ENCODE peak calls at places on chromosomes 13 and 19, in four cellular contexts. Y, R, Q and Z are unnamed samples.

GRCh38 chr13:31431722-31432137 is 232.0 kb downstream of the B3GLCT start:
- DNase-seq in Y (peak), R (peak), Q (no peak), Z (peak)

GRCh38 chr13:44629465-44630183 is 53.5 kb upstream of the TSC22D1 start:
- DNase-seq in Y (no peak), R (no peak), Q (no peak), Z (no peak)

GRCh38 chr13:36163809-36164308 is 32.7 kb upstream of the DCLK1 start:
- DNase-seq in Y (no peak), R (no peak), Q (no peak), Z (no peak)

GRCh38 chr19:54918499-54918898 is 12.6 kb downstream of the NCR1 start:
- DNase-seq in Y (no peak), R (no peak), Q (no peak), Z (no peak)

GRCh38 chr19:7850429-7850819 is 20.4 kb downstream of the EVI5L start:
- DNase-seq in Y (no peak), R (no peak), Q (no peak), Z (no peak)

GRCh38 chr19:1757468-1758230 is 4.3 kb downstream of the ONECUT3 start:
- DNase-seq in Y (no peak), R (no peak), Q (no peak), Z (no peak)

GRCh38 chr19:38062959-38063786 is 156.2 kb downstream of the SIPA1L3 start:
- DNase-seq in Y (no peak), R (peak), Q (no peak), Z (no peak)

GRCh38 chr19:41848666-41849065 is 3.8 kb downstream of the DMRTC2 start:
- DNase-seq in Y (no peak), R (no peak), Q (no peak), Z (no peak)

GRCh38 chr19:46520616-46521015 is 24.9 kb upstream of the PNMA8B start:
- DNase-seq in Y (no peak), R (peak), Q (no peak), Z (no peak)

GRCh38 chr13:59750860-59751259 is 412.9 kb downstream of the DIAPH3 start:
- DNase-seq in Y (no peak), R (no peak), Q (no peak), Z (no peak)

GRCh38 chr13:26973946-26974345 is 197.7 kb downstream of the USP12 start:
- DNase-seq in Y (no peak), R (no peak), Q (no peak), Z (no peak)

GRCh38 chr19:46772170-46773017 is 16.0 kb downstream of the SLC1A5 start:
- DNase-seq in Y (no peak), R (no peak), Q (no peak), Z (no peak)

GRCh38 chr13:107864543-107865460 is 350.5 kb downstream of the LIG4 start:
- DNase-seq in Y (no peak), R (peak), Q (no peak), Z (no peak)

GRCh38 chr13:113902956-113903355 is 39.1 kb upstream of the GAS6 start:
- DNase-seq in Y (no peak), R (no peak), Q (no peak), Z (no peak)

GRCh38 chr13:63024458-63024857 is 1608.8 kb upstream of the PCDH20 start:
- DNase-seq in Y (no peak), R (no peak), Q (no peak), Z (no peak)
- TF ChIP-seq SPI1 in Y (no peak), R (no peak), Q (no peak), Z (no peak)

GRCh38 chr13:23671367-23671766 is 101.2 kb downstream of the TNFRSF19 start:
- DNase-seq in Y (no peak), R (no peak), Q (no peak), Z (no peak)

GRCh38 chr13:23666576-23666975 is 96.4 kb downstream of the TNFRSF19 start:
- DNase-seq in Y (no peak), R (no peak), Q (no peak), Z (no peak)

GRCh38 chr13:23670793-23671192 is 100.6 kb downstream of the TNFRSF19 start:
- DNase-seq in Y (no peak), R (no peak), Q (no peak), Z (no peak)

GRCh38 chr13:23667750-23668149 is 97.5 kb downstream of the TNFRSF19 start:
- DNase-seq in Y (no peak), R (no peak), Q (no peak), Z (no peak)

DNA sequence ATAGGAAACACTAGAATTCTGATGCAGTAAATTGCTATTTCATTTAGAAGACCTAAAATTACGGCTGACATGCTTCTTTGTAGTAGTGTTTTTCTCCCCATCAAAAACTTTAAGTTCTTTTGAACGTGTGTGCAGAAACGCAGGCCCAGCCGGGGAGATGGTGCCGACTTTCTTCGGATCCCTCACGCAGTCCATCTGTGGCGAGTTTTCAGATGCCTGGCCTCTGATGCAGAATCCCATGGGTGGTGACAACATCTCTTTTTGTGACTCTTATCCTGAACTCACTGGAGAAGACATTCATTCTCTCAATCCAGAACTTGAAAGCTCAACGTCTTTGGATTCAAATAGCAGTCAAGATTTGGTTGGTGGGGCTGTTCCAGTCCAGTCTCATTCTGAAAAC is 98.3 kb downstream of the TNFRSF19 start:
- DNase-seq in Y (no peak), R (no peak), Q (no peak), Z (no peak)
- TF ChIP-seq SPI1 in Y (no peak), R (no peak), Q (no peak), Z (no peak)

GRCh38 chr19:32637480-32637879 is 37.5 kb downstream of the ANKRD27 start:
- DNase-seq in Y (no peak), R (no peak), Q (no peak), Z (no peak)

GRCh38 chr19:32638625-32639024 is 36.4 kb downstream of the ANKRD27 start:
- DNase-seq in Y (no peak), R (no peak), Q (no peak), Z (no peak)

GRCh38 chr19:32646556-32646955 is 28.4 kb downstream of the ANKRD27 start:
- DNase-seq in Y (no peak), R (no peak), Q (no peak), Z (no peak)

GRCh38 chr19:32647361-32647760 is 27.6 kb downstream of the ANKRD27 start:
- DNase-seq in Y (no peak), R (no peak), Q (no peak), Z (no peak)

DNA sequence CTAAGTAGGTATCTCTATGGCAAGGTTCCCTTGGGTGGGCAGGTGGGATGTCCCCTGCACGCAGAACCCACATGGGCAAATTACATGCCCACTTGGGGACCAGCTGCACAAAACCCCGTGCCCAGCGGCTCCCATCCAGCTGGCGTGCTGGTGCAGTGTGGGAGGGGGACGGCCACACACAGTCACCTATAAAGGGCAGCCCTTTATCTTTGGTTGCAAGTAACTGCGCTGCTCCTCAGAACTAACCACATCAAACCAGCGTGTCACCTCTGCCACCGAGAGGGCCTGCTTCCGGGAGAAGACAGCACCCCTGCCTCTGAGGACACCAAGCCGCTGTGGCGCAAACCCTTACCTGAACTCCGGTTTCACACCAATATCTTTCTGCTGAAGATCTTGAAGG is 32.2 kb downstream of the ANKRD27 start:
- DNase-seq in Y (no peak), R (no peak), Q (no peak), Z (no peak)
- TF ChIP-seq SPI1 in Y (no peak), R (no peak), Q (no peak), Z (no peak)

GRCh38 chr19:35120898-35121297 is 5.3 kb downstream of the FXYD3 start:
- DNase-seq in Y (no peak), R (no peak), Q (no peak), Z (no peak)
- TF ChIP-seq SPI1 in Y (no peak), R (no peak), Q (no peak), Z (no peak)

DNA sequence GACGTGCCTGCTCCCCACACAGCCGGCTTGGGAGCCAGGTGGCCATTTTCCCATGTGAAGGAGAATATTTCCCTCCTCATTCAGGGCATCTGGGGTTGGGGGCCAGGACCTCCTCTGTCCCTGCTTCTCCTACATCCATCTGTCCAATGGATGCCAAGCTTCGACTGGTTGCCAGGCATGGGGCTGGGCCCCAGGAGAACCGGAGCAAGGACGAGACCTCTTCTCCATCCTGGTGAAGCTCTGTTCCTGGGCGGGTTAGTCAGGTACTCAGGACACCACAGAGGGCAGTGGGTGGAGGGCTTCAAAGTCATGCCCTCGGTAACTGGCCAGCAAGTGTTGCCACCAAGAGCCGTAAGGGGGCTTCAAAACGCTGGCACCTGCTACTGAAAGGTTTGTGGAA is 22.3 kb upstream of the SLC15A1 start:
- DNase-seq in Y (no peak), R (no peak), Q (no peak), Z (no peak)
- TF ChIP-seq SPI1 in Y (no peak), R (no peak), Q (no peak), Z (no peak)

GRCh38 chr13:79999601-80000000 is 341.3 kb downstream of the SPRY2 start:
- DNase-seq in Y (no peak), R (no peak), Q (no peak), Z (no peak)

GRCh38 chr13:79995334-79995733 is 345.6 kb downstream of the SPRY2 start:
- DNase-seq in Y (no peak), R (no peak), Q (no peak), Z (no peak)

GRCh38 chr13:80000679-80001509 is 340.0 kb downstream of the SPRY2 start:
- DNase-seq in Y (no peak), R (no peak), Q (no peak), Z (no peak)

GRCh38 chr13:79998386-79998785 is 342.5 kb downstream of the SPRY2 start:
- DNase-seq in Y (no peak), R (no peak), Q (no peak), Z (no peak)

GRCh38 chr13:79997244-79997643 is 343.7 kb downstream of the SPRY2 start:
- DNase-seq in Y (no peak), R (no peak), Q (no peak), Z (no peak)
- TF ChIP-seq SPI1 in Y (no peak), R (no peak), Q (no peak), Z (no peak)

GRCh38 chr13:100660761-100661160 is 13.8 kb downstream of the TMTC4 start:
- DNase-seq in Y (no peak), R (no peak), Q (no peak), Z (no peak)

GRCh38 chr13:100657881-100658315 is 16.7 kb downstream of the TMTC4 start:
- DNase-seq in Y (no peak), R (no peak), Q (no peak), Z (no peak)

GRCh38 chr13:100662470-100663211 is 12.0 kb downstream of the TMTC4 start:
- DNase-seq in Y (no peak), R (no peak), Q (no peak), Z (no peak)

GRCh38 chr13:100659578-100659977 is 15.0 kb downstream of the TMTC4 start:
- DNase-seq in Y (no peak), R (no peak), Q (no peak), Z (no peak)

DNA sequence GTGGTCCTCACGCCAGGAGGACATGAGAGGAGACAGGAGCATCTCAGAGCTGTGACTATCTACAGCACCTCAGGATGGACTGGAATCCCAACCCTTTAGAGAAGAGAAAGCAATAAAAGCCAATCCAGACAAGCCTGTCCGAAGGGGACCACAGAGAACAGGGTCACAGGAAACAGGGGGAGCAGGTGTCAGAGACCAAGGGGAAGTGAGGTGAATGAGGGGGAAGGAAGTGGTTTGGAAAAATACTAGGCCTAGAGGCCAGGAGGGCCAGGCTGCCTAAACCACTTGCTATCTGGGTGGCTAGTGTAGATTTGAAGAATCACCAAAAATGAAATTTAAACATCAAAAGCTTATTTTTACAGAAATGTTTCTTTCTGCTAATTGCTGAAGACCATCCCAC is 16.2 kb downstream of the TMTC4 start:
- DNase-seq in Y (no peak), R (no peak), Q (no peak), Z (peak)
- TF ChIP-seq SPI1 in Y (no peak), R (no peak), Q (peak), Z (peak)

GRCh38 chr13:30345426-30346100 is 38.2 kb upstream of the KATNAL1 start:
- DNase-seq in Y (no peak), R (no peak), Q (no peak), Z (no peak)

GRCh38 chr13:30340367-30341184 is 33.2 kb upstream of the KATNAL1 start:
- DNase-seq in Y (no peak), R (peak), Q (no peak), Z (peak)

GRCh38 chr13:30339721-30340366 is 32.5 kb upstream of the KATNAL1 start:
- DNase-seq in Y (no peak), R (no peak), Q (no peak), Z (no peak)

GRCh38 chr13:30338952-30339351 is 31.6 kb upstream of the KATNAL1 start:
- DNase-seq in Y (no peak), R (no peak), Q (no peak), Z (no peak)

DNA sequence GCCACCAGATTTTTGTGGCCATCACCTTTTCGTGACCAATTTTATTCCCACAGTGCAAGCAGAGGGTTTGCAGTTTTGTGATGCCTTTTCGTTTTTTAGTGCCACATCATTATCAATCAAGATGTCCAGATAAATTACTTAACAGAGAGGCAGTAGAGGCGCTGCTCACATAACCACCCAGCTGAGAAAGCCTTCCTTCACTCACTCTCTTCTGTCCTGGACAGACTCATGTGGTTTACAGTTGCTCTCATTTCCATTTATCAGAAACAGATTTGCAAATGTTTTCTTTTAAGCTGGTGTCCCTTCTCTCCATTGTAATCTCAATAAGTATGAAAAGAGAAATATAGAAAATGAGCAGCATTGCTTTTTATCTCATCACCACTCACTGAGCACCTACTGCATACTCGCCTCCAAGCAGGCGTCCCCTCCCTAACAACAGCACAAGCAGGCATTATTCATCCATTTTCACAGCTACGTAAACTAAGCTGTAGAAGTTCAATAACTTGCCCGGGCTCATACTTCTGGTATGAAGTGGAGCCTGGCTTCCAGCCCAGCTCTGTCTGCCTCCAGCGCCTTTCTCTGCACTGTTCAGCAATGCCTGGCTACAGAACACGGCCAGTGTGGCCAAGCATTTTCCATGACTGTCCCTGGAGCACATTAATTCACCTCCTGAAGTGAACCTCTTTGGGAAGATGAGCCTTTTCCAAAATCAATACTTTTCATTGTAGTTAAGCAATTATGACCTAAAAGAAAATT is 34.6 kb upstream of the KATNAL1 start:
- DNase-seq in Y (no peak), R (no peak), Q (no peak), Z (no peak)
- TF ChIP-seq SPI1 in Y (no peak), R (no peak), Q (no peak), Z (no peak)